ENCODE peak calls at places on chromosome 12, in seven cellular contexts. E is coronary artery, O is cardiac muscle cell, J is fibroblast of pulmonary artery, K is lower leg skin, Z is sigmoid colon, Y is osteocyte. L is an unnamed sample.

GRCh38 chr12:62834971-62835547 is 99.9 kb downstream of the PPM1H start:
- DNase-seq in E (no peak), O (peak; percentile 25), J (peak; percentile 13), K (no peak), Z (no peak), Y (no peak), L (no peak)

GRCh38 chr12:389138-390096 is at the start of gene KDM5A:
- DNase-seq in E (peak; percentile 94), O (peak; percentile 96), J (peak; percentile 95), K (peak; percentile 90), Z (peak; percentile 95), Y (peak; percentile 96), L (peak; percentile 89)

GRCh38 chr12:113472191-113473190 is 820 bp upstream of the LHX5 start:
- DNase-seq in E (no peak), O (no peak), J (no peak), K (no peak), Z (no peak), Y (no peak), L (no peak)

GRCh38 chr12:90938451-90938850 is 16.5 kb downstream of the CCER1 start:
- DNase-seq in E (no peak), O (peak; percentile 78), J (peak; percentile 75), K (no peak), Z (no peak), Y (no peak), L (no peak)

GRCh38 chr12:43957732-43958131 is 121.9 kb downstream of the TMEM117 start:
- DNase-seq in E (no peak), O (peak; percentile 75), J (peak; percentile 75), K (no peak), Z (no peak), Y (no peak), L (peak; percentile 24)

GRCh38 chr12:124278389-124279101 is 16.3 kb upstream of the RFLNA start:
- DNase-seq in E (no peak), O (no peak), J (no peak), K (no peak), Z (no peak), Y (no peak), L (peak; percentile 20)

GRCh38 chr12:132665794-132666193 is 21.3 kb downstream of the POLE start:
- DNase-seq in E (no peak), O (no peak), J (no peak), K (no peak), Z (peak; percentile 19), Y (no peak), L (no peak)

GRCh38 chr12:52655251-52655650 is 3.2 kb upstream of the KRT2 start:
- DNase-seq in E (peak; percentile 19), O (no peak), J (no peak), K (no peak), Z (no peak), Y (no peak), L (no peak)

GRCh38 chr12:34406228-34406995 is 384.1 kb downstream of the ALG10 start:
- DNase-seq in E (peak; percentile 58), O (no peak), J (no peak), K (no peak), Z (peak; percentile 29), Y (peak; percentile 76), L (no peak)

GRCh38 chr12:41531147-41531829 is 343.2 kb downstream of the PDZRN4 start:
- DNase-seq in E (peak; percentile 74), O (peak; percentile 56), J (peak; percentile 25), K (no peak), Z (peak; percentile 93), Y (no peak), L (no peak)

GRCh38 chr12:43029971-43030370 is 440.4 kb upstream of the PRICKLE1 start:
- DNase-seq in E (no peak), O (no peak), J (no peak), K (no peak), Z (no peak), Y (no peak), L (no peak)

GRCh38 chr12:67274186-67274585 is 5.0 kb downstream of the CAND1 start:
- DNase-seq in E (no peak), O (no peak), J (no peak), K (no peak), Z (no peak), Y (no peak), L (no peak)

GRCh38 chr12:96770239-96770780 is 136.7 kb upstream of the NEDD1 start:
- DNase-seq in E (no peak), O (no peak), J (no peak), K (no peak), Z (no peak), Y (no peak), L (no peak)

GRCh38 chr12:24496755-24497154 is 452.1 kb downstream of the BCAT1 start:
- DNase-seq in E (no peak), O (peak; percentile 29), J (no peak), K (no peak), Z (no peak), Y (no peak), L (no peak)

GRCh38 chr12:33825442-33825841 is 196.9 kb upstream of the ALG10 start:
- DNase-seq in E (no peak), O (no peak), J (no peak), K (no peak), Z (no peak), Y (no peak), L (no peak)

GRCh38 chr12:80045594-80045993 is 53.7 kb upstream of the OTOGL start:
- DNase-seq in E (no peak), O (peak; percentile 39), J (peak; percentile 31), K (no peak), Z (no peak), Y (no peak), L (no peak)

GRCh38 chr12:25694072-25694471 is 141.0 kb upstream of the LMNTD1 start:
- DNase-seq in E (no peak), O (peak; percentile 90), J (peak; percentile 97), K (peak; percentile 33), Z (no peak), Y (no peak), L (no peak)

GRCh38 chr12:91326043-91327027 is 143.7 kb upstream of the DCN start:
- DNase-seq in E (no peak), O (peak; percentile 83), J (peak; percentile 81), K (peak; percentile 81), Z (peak; percentile 66), Y (no peak), L (peak; percentile 63)

GRCh38 chr12:40248585-40249297 is 23.9 kb downstream of the LRRK2 start:
- DNase-seq in E (no peak), O (no peak), J (no peak), K (no peak), Z (no peak), Y (no peak), L (no peak)

GRCh38 chr12:17381211-17381610 is 708.8 kb downstream of the RERGL start:
- DNase-seq in E (no peak), O (no peak), J (no peak), K (no peak), Z (no peak), Y (no peak), L (no peak)

GRCh38 chr12:19234171-19234704 is 104.7 kb downstream of the PLEKHA5 start:
- DNase-seq in E (no peak), O (peak; percentile 59), J (peak; percentile 65), K (no peak), Z (no peak), Y (no peak), L (no peak)

GRCh38 chr12:65121049-65121955 is at the start of gene WIF1:
- DNase-seq in E (no peak), O (peak; percentile 4), J (peak; percentile 1), K (no peak), Z (peak; percentile 60), Y (no peak), L (peak; percentile 63)
- TF ChIP-seq CTCF in E (no peak), O (peak; percentile 33), J (no peak), K (no peak), Z (no peak), Y (peak; percentile 43), L (peak; percentile 58)

DNA sequence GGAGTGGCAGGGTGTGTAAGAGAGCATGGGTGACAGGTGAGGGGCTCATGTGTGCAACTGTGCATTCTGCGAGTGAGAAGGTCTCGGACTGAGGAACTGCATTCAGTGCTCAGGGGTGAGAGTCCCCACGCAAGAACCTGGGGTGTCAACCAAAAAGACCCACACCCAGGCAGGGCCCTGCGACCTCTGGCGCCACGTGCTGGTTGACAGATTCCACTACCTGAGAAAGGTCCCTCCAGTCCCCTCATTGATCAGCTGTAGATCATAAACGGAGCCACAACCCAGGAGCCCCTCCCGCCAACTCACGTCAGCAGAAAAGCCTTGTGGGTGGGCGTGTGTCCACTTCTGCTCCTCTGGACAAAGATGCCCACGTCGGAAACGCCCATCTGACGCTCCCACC is 98.7 kb downstream of the ASCL4 start:
- DNase-seq in E (no peak), O (no peak), J (no peak), K (no peak), Z (no peak), Y (no peak), L (no peak)
- TF ChIP-seq CTCF in E (no peak), O (no peak), J (no peak), K (no peak), Z (no peak), Y (no peak), L (no peak)

DNA sequence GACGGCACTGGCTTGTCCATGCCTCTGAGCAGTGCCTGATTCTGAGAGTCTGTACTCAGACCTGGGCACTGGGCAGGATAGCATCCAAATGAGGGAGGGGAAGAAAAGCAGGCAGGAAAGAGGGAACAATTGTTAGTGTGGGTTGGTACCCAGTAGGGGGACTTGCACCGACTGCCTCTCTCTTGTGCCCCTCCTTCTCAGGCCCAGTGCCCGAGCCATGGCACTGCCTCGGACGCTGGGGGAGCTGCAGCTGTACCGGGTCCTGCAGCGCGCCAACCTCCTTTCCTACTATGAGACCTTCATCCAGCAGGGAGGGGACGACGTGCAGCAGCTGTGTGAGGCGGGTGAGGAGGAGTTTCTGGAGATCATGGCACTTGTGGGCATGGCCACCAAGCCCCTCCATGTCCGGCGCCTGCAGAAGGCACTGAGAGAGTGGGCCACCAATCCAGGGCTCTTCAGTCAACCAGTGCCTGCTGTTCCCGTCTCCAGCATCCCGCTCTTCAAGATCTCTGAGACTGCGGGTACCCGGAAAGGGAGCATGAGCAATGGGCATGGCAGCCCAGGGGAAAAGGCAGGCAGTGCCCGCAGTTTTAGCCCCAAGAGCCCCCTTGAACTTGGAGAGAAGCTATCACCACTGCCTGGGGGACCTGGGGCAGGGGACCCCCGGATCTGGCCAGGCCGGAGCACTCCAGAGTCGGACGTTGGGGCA is 2.2 kb downstream of the NAB2 start:
- DNase-seq in E (no peak), O (no peak), J (no peak), K (no peak), Z (peak; percentile 83), Y (no peak), L (no peak)
- TF ChIP-seq CTCF in E (no peak), O (no peak), J (no peak), K (no peak), Z (no peak), Y (no peak), L (no peak)

DNA sequence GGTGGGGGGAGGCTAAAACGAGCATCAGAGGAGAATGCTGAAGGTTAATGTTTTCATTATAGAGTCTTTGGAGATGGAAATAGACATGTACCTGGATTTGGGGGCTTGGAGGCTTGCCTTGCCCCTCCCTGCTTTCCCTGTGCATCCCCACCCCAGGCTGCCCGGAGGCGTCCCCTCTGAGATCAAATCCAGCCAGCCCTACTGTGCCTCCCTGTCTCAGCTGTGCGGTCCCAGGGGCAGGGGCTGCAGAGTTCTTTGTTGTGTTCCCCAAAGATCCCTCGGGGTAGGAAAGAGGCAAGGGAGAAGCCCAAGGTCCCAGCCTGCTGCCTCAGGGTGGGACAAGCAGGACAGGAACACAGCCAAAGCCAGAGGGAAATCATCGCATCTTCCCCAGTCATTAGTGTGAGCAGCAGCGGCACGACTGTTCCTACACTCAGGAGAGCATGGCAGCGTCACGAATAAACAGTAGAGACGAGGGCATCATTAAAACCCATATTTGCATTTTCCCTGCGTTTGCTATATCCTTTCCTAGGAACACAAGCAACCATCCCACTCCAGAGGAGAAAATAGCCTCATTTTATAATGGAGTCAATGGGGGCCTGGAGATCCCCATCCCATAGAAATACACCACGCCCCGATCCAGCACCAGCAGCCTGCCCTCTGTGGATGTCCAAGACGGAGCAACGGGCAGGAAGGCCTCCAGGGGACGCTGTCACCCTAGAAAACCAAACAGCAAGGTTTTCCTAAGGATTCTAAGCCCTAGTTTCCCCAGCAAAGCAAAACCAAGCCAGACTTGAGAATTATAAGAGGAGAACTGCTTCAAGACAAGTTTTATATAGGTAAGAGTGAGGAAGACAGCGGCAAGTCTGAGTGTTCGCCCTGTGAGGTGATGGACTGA is 32.4 kb downstream of the ANO2 start:
- DNase-seq in E (no peak), O (no peak), J (no peak), K (no peak), Z (no peak), Y (peak; percentile 80), L (peak; percentile 56)
- TF ChIP-seq CTCF in E (no peak), O (peak; percentile 15), J (peak; percentile 14), K (no peak), Z (no peak), Y (peak; percentile 37), L (peak; percentile 76)

L was measured in nephron progenitor cell.